ENCODE peak calls at places on chromosome 4, in four cellular contexts. Q is WTC11, J is GM12878, X is HepG2. H is an unnamed sample.

GRCh38 chr4:61375316-61375715 is 175.2 kb downstream of the ADGRL3 start:
- DNase-seq in Q (no peak), X (no peak), J (no peak), H (no peak)

GRCh38 chr4:186669159-186669720 is 54.4 kb downstream of the FAT1 start:
- DNase-seq in J (no peak), Q (peak), X (peak), H (no peak)

GRCh38 chr4:22668301-22668700 is 24.4 kb upstream of the GBA3 start:
- DNase-seq in Q (no peak), J (no peak), X (no peak), H (no peak)

GRCh38 chr4:30380404-30380998 is 339.7 kb upstream of the PCDH7 start:
- DNase-seq in X (peak), J (no peak), Q (peak), H (peak)

GRCh38 chr4:173486714-173487392 is 43.2 kb downstream of the HAND2 start:
- DNase-seq in Q (no peak), X (no peak), J (no peak), H (no peak)

GRCh38 chr4:139624441-139625130 is 41.0 kb upstream of the MGST2 start:
- DNase-seq in Q (no peak), X (no peak), J (no peak), H (no peak)

GRCh38 chr4:17142232-17142711 is 243.8 kb upstream of the LDB2 start:
- DNase-seq in X (no peak), Q (no peak), J (no peak), H (no peak)

GRCh38 chr4:151184523-151185458 is 85.4 kb downstream of the RPS3A start:
- DNase-seq in Q (no peak), J (no peak), X (peak), H (no peak)

GRCh38 chr4:110139106-110139505 is 59.3 kb downstream of the ELOVL6 start:
- DNase-seq in J (no peak), X (no peak), Q (no peak), H (no peak)

GRCh38 chr4:33923469-33923868 is 2320.8 kb downstream of the ARAP2 start:
- DNase-seq in Q (no peak), J (no peak), X (no peak), H (no peak)

GRCh38 chr4:52873861-52874343 is 11.8 kb downstream of the RASL11B start:
- DNase-seq in J (no peak), X (peak), Q (peak), H (no peak)

GRCh38 chr4:76784237-76784636 is 113.7 kb downstream of the SOWAHB start:
- DNase-seq in Q (peak), J (no peak), X (no peak), H (no peak)

GRCh38 chr4:158756588-158756987 is 12.2 kb upstream of the FNIP2 start:
- DNase-seq in J (no peak), Q (no peak), X (no peak), H (no peak)

GRCh38 chr4:102139132-102139573 is 206.1 kb downstream of the SLC39A8 start:
- DNase-seq in Q (no peak), J (no peak), X (no peak), H (no peak)

GRCh38 chr4:179728305-179728704 is 2286.1 kb upstream of the AGA start:
- DNase-seq in X (no peak), J (no peak), Q (no peak), H (no peak)

GRCh38 chr4:102036619-102037376 is 246.3 kb downstream of the BANK1 start:
- DNase-seq in Q (no peak), J (no peak), X (no peak), H (no peak)

GRCh38 chr4:9979101-9979815 is 42.0 kb downstream of the SLC2A9 start:
- DNase-seq in Q (no peak), X (no peak), J (no peak), H (no peak)

GRCh38 chr4:90597927-90598326 is 470.7 kb downstream of the CCSER1 start:
- DNase-seq in J (no peak), Q (no peak), X (no peak), H (no peak)

GRCh38 chr4:151048913-151049312 is 33.8 kb upstream of the LRBA start:
- DNase-seq in X (no peak), Q (peak), J (no peak), H (no peak)

GRCh38 chr4:169398294-169398693 is 127.5 kb upstream of the SH3RF1 start:
- DNase-seq in Q (no peak), J (no peak), X (no peak), H (no peak)

GRCh38 chr4:159048166-159048886 is 54.6 kb upstream of the RAPGEF2 start:
- DNase-seq in J (no peak), Q (peak), X (peak), H (peak)

GRCh38 chr4:104210420-104210819 is 284.3 kb downstream of the CXXC4 start:
- DNase-seq in J (no peak), X (no peak), Q (no peak), H (no peak)

GRCh38 chr4:142600952-142601351 is 245.1 kb downstream of the INPP4B start:
- DNase-seq in X (no peak), Q (no peak), J (no peak), H (no peak)

GRCh38 chr4:37953620-37954325 is 6.4 kb upstream of the PTTG2 start:
- DNase-seq in Q (no peak), X (peak), J (no peak), H (peak)

GRCh38 chr4:34365891-34366290 is 1878.4 kb downstream of the ARAP2 start:
- DNase-seq in Q (no peak), J (no peak), X (no peak), H (no peak)

GRCh38 chr4:88706574-88706973 is 8.9 kb upstream of the NAP1L5 start:
- DNase-seq in X (peak), J (no peak), Q (no peak), H (no peak)

GRCh38 chr4:114161809-114162208 is 182.4 kb upstream of the ARSJ start:
- DNase-seq in Q (peak), X (no peak), J (no peak), H (no peak)

GRCh38 chr4:98662619-98663225 is 4.3 kb upstream of the TSPAN5 start:
- DNase-seq in X (no peak), J (no peak), Q (peak), H (no peak)
- TF ChIP-seq TCF7 in X (no peak), J (no peak), Q (no peak), H (no peak)

GRCh38 chr4:56048621-56049427 is 100.1 kb downstream of the CEP135 start:
- DNase-seq in J (peak), Q (peak), X (no peak), H (peak)
- TF ChIP-seq TCF7 in J (no peak), Q (no peak), X (no peak), H (no peak)

DNA sequence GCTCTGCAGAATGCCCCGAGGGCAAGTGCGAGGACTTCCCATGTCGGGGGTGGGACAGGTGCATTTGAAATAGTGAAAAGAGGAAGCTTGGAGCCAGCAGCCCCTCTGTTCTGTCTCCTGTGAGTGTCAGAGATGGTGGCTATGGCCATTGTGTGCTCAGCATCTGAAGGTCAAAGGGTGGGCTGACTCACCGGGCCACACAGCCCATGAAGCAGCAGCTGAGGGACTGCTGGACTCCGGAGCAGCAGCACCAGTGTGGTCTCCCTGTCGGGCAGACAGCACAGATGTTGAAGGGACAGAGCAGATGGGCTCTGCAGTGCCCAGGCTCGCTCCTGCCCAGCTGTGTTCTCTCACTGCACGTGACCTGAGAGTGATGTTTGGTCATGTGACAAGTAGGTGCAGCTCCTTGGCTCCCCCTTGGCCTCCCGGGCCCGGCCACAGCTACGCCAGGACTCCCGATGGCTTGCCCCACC is 53.5 kb downstream of the TBC1D14 start:
- DNase-seq in Q (no peak), J (no peak), X (peak), H (no peak)
- TF ChIP-seq TCF7 in Q (no peak), J (no peak), X (no peak), H (no peak)

DNA sequence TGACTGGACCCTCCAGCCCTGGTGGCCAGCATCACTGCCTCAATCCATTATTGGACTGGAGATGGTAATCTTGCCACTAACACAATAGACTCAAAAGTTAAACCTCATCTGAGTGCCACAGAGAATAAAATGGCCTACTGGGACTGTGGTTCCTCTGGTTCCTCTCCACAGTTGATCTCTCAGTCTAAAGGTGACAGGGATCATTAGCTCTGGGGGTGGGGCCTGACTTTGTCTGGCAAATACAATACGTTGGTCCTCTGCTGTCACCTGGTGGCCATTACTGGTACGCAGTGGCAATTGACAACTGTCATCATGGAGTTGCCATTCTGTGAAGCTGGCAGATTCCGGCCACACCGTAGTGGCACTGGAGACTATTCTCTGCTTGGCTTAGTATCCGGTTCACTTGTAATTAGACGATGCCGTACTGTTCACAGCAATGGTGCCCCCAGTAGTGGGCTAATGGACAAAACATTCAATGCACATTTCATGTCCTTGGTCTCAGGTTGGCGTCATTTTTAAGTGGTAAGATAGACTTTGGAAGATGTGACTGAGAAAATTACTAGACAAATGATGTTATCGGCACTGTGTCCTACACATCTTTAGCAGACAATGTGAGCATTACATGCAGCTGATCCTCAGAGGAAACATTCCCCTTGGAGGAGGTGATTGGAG is 6.7 kb downstream of the FGFBP2 start:
- DNase-seq in Q (peak), J (peak), X (peak), H (peak)
- TF ChIP-seq TCF7 in Q (no peak), J (no peak), X (no peak), H (no peak)